ENCODE peak calls at places on chromosomes 4 and X, in five cellular contexts. One of them, this sample, is unnamed.
A peak's percentile ranks its signal among the peaks of the same experiment; 100 is the strongest.

GRCh38 chr4:36399762-36400353 is 118.4 kb downstream of the DTHD1 start:
- DNase-seq in cardiac septum: no peak
- DNase-seq in neural crest cell: peak; percentile 26
- DNase-seq in Karpas-422: peak; percentile 60
- DNase-seq in AG04450: no peak
- DNase-seq in this sample: no peak

GRCh38 chr4:184836613-184837012 is 10.8 kb upstream of the ACSL1 start:
- DNase-seq in cardiac septum: no peak
- DNase-seq in neural crest cell: no peak
- DNase-seq in Karpas-422: no peak
- DNase-seq in AG04450: no peak
- DNase-seq in this sample: no peak

GRCh38 chr4:177190995-177191568 is 118.6 kb upstream of the NEIL3 start:
- DNase-seq in cardiac septum: no peak
- DNase-seq in neural crest cell: no peak
- DNase-seq in Karpas-422: no peak
- DNase-seq in AG04450: no peak
- DNase-seq in this sample: no peak

GRCh38 chrX:44971674-44972073 is 98.7 kb downstream of the KDM6A start:
- DNase-seq in cardiac septum: no peak
- DNase-seq in neural crest cell: no peak
- DNase-seq in Karpas-422: no peak
- DNase-seq in AG04450: no peak
- DNase-seq in this sample: no peak

GRCh38 chr4:152534541-152535231 is 1.2 kb downstream of the FBXW7 start:
- DNase-seq in cardiac septum: peak; percentile 90
- DNase-seq in neural crest cell: peak; percentile 15
- DNase-seq in Karpas-422: peak; percentile 86
- DNase-seq in AG04450: no peak
- DNase-seq in this sample: no peak

GRCh38 chrX:13666836-13667235 is 13.9 kb downstream of the TCEANC start:
- DNase-seq in cardiac septum: no peak
- DNase-seq in neural crest cell: no peak
- DNase-seq in Karpas-422: peak; percentile 82
- DNase-seq in AG04450: no peak
- DNase-seq in this sample: no peak

GRCh38 chrX:109847257-109848187 is 114.5 kb upstream of the ACSL4 start:
- DNase-seq in cardiac septum: no peak
- DNase-seq in neural crest cell: no peak
- DNase-seq in Karpas-422: no peak
- DNase-seq in AG04450: peak; percentile 62
- DNase-seq in this sample: no peak

GRCh38 chr4:106210021-106210420 is 106.0 kb downstream of the TBCK start:
- DNase-seq in cardiac septum: no peak
- DNase-seq in neural crest cell: no peak
- DNase-seq in Karpas-422: no peak
- DNase-seq in AG04450: no peak
- DNase-seq in this sample: no peak

GRCh38 chr4:82422616-82423015 is 7.6 kb downstream of the HNRNPDL start:
- DNase-seq in cardiac septum: no peak
- DNase-seq in neural crest cell: no peak
- DNase-seq in Karpas-422: no peak
- DNase-seq in AG04450: no peak
- DNase-seq in this sample: no peak

GRCh38 chr4:53717064-53717549 is 125.8 kb upstream of the LNX1 start:
- DNase-seq in cardiac septum: no peak
- DNase-seq in neural crest cell: no peak
- DNase-seq in Karpas-422: no peak
- DNase-seq in AG04450: no peak
- DNase-seq in this sample: no peak

GRCh38 chr4:149896428-149896827 is 80.8 kb upstream of the IQCM start:
- DNase-seq in cardiac septum: no peak
- DNase-seq in neural crest cell: no peak
- DNase-seq in Karpas-422: no peak
- DNase-seq in AG04450: no peak
- DNase-seq in this sample: no peak

This sample was measured in cerebellar nuclear complex.